ENCODE peak calls at places on chromosomes 11 and 22, in five cellular contexts. J is psoas muscle, W is cardiac muscle cell, R is GM23338, Q is aorta. K is an unnamed sample.

GRCh38 chr22:24102366-24103200 is 78.7 kb upstream of the SUSD2 start:
- DNase-seq in R (no peak), Q (peak; percentile 26), J (no peak), W (no peak), K (peak; percentile 29)

GRCh38 chr11:27282806-27283205 is 80.2 kb downstream of the CCDC34 start:
- DNase-seq in R (peak; percentile 7), J (no peak), W (peak; percentile 57), Q (peak; percentile 58), K (no peak)

GRCh38 chr22:30253205-30253852 is 6.8 kb upstream of the LIF start:
- DNase-seq in R (no peak), W (peak; percentile 60), Q (peak; percentile 82), J (peak; percentile 62), K (peak; percentile 95)

GRCh38 chr11:10770626-10771254 is 19.7 kb downstream of the CTR9 start:
- DNase-seq in R (peak; percentile 78), J (peak; percentile 41), W (peak; percentile 56), Q (no peak), K (no peak)

GRCh38 chr11:95264881-95265280 is 33.9 kb upstream of the SESN3 start:
- DNase-seq in W (no peak), Q (no peak), J (no peak), R (no peak), K (no peak)

GRCh38 chr11:67262731-67263675 is 3.3 kb upstream of the GRK2 start:
- DNase-seq in J (peak; percentile 81), Q (peak; percentile 91), W (peak; percentile 84), R (peak; percentile 91), K (peak; percentile 92)

GRCh38 chr11:111189466-111189865 is 56.1 kb upstream of the POU2AF2 start:
- DNase-seq in R (peak; percentile 10), W (no peak), J (no peak), Q (no peak), K (no peak)

GRCh38 chr11:48003926-48004325 is 23.6 kb downstream of the PTPRJ start:
- DNase-seq in R (no peak), Q (no peak), J (no peak), W (no peak), K (no peak)

GRCh38 chr22:22902247-22902962 is 14.8 kb downstream of the IGLL5 start:
- DNase-seq in W (no peak), R (no peak), Q (no peak), J (no peak), K (no peak)

GRCh38 chr11:102225689-102226562 is 91.4 kb upstream of the BIRC3 start:
- DNase-seq in W (peak; percentile 92), J (no peak), R (no peak), Q (no peak), K (no peak)

GRCh38 chr22:26592368-26593015 is 2.6 kb upstream of the TPST2 start:
- DNase-seq in J (no peak), Q (no peak), W (no peak), R (no peak), K (no peak)

GRCh38 chr22:46587492-46588278 is 32.5 kb upstream of the GRAMD4 start:
- DNase-seq in Q (peak; percentile 65), W (no peak), R (no peak), J (no peak), K (peak; percentile 84)

GRCh38 chr11:65132988-65133700 is 1.2 kb downstream of the SYVN1 start:
- DNase-seq in J (no peak), R (peak; percentile 82), W (peak; percentile 17), Q (peak; percentile 56), K (peak; percentile 90)

GRCh38 chr11:129930743-129931142 is 35.4 kb upstream of the NFRKB start:
- DNase-seq in J (no peak), W (no peak), Q (no peak), R (no peak), K (no peak)

GRCh38 chr11:26841818-26842457 is 120.1 kb upstream of the SLC5A12 start:
- DNase-seq in R (no peak), Q (no peak), J (no peak), W (peak; percentile 69), K (no peak)

GRCh38 chr22:36443198-36443770 is 38.2 kb downstream of the TXN2 start:
- DNase-seq in R (no peak), Q (no peak), J (no peak), W (no peak), K (no peak)

GRCh38 chr22:40525250-40525884 is 111.2 kb downstream of the MRTFA start:
- DNase-seq in J (peak; percentile 51), Q (peak; percentile 63), W (peak; percentile 74), R (peak; percentile 72), K (no peak)

GRCh38 chr22:49053574-49053973 is 774.1 kb downstream of the BRD1 start:
- DNase-seq in Q (no peak), W (no peak), J (no peak), R (no peak), K (no peak)

GRCh38 chr22:30247974-30248373 is 1.4 kb upstream of the LIF start:
- DNase-seq in W (no peak), R (no peak), J (no peak), Q (no peak), K (no peak)

GRCh38 chr11:17864478-17864941 is 129.9 kb downstream of the KCNC1 start:
- DNase-seq in R (peak; percentile 77), J (no peak), Q (no peak), W (no peak), K (no peak)

GRCh38 chr22:43537019-43537585 is 125.3 kb downstream of the MPPED1 start:
- DNase-seq in J (no peak), Q (no peak), W (no peak), R (no peak), K (peak; percentile 45)

GRCh38 chr11:68776442-68777235 is 25.3 kb upstream of the TESMIN start:
- DNase-seq in Q (no peak), J (no peak), R (no peak), W (no peak), K (no peak)

GRCh38 chr11:69213315-69213714 is 57.6 kb downstream of the SMIM38 start:
- DNase-seq in R (no peak), W (no peak), J (no peak), Q (no peak), K (no peak)

GRCh38 chr11:17939542-17939941 is 73.3 kb downstream of the SERGEF start:
- DNase-seq in R (no peak), Q (no peak), J (no peak), W (no peak), K (no peak)

GRCh38 chr22:46263208-46263575 is at the start of gene PKDREJ:
- DNase-seq in Q (no peak), W (no peak), J (no peak), R (no peak), K (no peak)

GRCh38 chr11:72225411-72225951 is 914 bp downstream of the INPPL1 start:
- DNase-seq in Q (no peak), R (peak; percentile 27), J (no peak), W (peak; percentile 10), K (no peak)

GRCh38 chr11:70623906-70624597 is 225.7 kb downstream of the CTTN start:
- DNase-seq in Q (no peak), R (no peak), J (no peak), W (no peak), K (no peak)

GRCh38 chr11:133526790-133527189 is 5.5 kb downstream of the OPCML start:
- DNase-seq in W (no peak), J (no peak), R (no peak), Q (no peak), K (no peak)

DNA sequence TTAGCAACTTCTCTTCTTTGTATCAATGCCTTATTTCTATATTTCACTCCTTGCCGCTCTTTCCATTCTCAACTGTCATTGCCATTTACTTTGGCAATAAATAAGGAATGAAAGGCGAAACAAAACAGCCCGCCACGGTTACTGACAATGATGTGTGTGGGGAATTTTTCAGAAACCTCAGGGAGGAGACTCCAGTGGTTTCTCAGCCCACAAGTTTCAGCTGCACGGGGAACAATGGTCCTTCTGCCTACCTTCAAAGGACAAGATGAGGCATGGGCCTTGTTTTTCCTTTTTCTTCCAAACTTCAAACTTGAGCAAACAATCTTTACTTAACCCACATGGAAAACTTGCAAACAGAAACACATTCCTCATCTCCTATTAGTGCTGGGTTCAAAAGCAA is 409.4 kb downstream of the METTL15 start:
- DNase-seq in W (no peak), Q (no peak), J (no peak), R (no peak), K (no peak)
- H3K4me1 ChIP-seq in W (no peaks in the 10 kb centered on the region), Q (no peaks in the 10 kb centered on the region), J (no peaks in the 10 kb centered on the region), R (no peaks in the 10 kb centered on the region), K (no peaks in the 10 kb centered on the region)

DNA sequence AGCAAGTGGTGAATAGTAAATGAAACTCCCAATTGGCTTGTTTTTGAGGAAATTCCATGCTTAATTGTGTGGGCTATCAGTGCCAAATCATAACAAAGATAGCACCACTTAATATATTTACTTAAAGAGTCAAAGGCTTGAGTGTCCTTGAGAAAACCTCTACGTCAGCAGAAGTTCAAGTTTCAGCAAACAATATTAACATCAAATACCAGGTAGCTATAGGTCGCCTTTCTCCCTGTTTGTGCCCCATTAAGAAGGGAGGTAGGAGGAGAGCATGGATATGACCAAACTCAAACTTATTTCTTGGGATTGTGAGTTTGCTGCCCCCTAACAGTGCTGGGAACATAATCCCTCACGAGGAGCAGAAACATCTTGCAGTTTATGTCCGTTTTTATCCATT is 105.6 kb upstream of the SYN3 start:
- DNase-seq in R (no peak), Q (no peak), W (no peak), J (no peak), K (no peak)
- H3K4me3 ChIP-seq in R (no peak overlapping the region), Q (no peak overlapping the region), W (no peak overlapping the region), J (no peak overlapping the region), K (no peak overlapping the region)

DNA sequence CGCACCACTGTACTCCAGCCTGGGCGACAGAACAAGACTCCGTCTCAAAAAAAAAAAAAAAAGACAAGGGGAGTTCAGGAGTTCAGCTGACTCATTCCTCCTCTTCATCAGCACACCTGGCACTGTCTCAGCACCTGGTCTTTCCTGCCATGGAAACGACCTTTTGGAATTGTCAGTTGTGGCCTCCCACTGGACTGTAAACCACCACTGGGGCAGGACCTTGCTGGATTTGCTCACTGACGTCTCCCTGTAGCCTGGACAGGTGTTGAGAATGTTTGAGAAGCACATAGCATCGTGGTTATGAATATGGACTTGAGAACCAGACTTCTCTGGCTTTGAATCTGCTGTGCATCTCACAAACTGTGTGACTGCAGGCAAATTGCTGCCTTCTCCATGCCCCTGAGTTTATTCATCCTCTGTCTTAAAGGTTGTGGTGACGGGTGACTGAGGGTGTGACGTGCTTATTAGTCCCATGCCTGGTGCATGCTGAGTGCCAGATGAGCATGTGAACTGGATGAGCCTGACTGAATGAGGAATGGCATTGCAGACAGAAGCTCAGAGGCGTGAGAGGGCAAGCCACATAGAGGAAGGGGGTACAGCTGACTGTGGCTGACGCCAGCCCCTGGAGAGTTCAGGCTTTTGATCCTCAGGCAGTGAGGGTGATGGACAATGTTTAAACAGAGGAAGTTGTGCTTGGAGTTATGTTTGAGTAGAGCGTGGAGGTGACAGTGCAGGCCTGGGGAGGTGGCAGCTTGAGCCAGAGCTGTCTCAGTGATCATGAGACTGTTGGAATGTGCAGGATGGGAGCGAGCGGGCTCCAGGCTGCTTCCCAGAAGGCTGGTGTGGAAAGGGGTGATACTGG is 12.7 kb downstream of the TOM1 start:
- DNase-seq in J (no peak), W (no peak), Q (no peak), R (no peak), K (no peak)
- H3K27ac ChIP-seq in J (peak overlapping the region; percentile 95), W (peak overlapping the region; percentile 87), Q (peak overlapping the region; percentile 49), R (no peak overlapping the region), K (peak overlapping the region; percentile 86)

GRCh38 chr11:3939651-3940190 is 84.3 kb downstream of the STIM1 start:
- DNase-seq in J (no peak), R (no peak), Q (no peak), W (peak; percentile 72), K (no peak)

GRCh38 chr11:3942160-3942955 is 86.9 kb downstream of the STIM1 start:
- DNase-seq in J (no peak), W (no peak), Q (no peak), R (no peak), K (no peak)

GRCh38 chr11:3944198-3944597 is 88.7 kb downstream of the STIM1 start:
- DNase-seq in R (no peak), Q (peak; percentile 53), J (peak; percentile 31), W (peak; percentile 44), K (no peak)

GRCh38 chr11:3946445-3947017 is 91.1 kb downstream of the STIM1 start:
- DNase-seq in Q (no peak), R (no peak), J (no peak), W (no peak), K (no peak)

GRCh38 chr11:3942956-3943497 is 87.6 kb downstream of the STIM1 start:
- DNase-seq in J (no peak), R (no peak), W (peak; percentile 68), Q (no peak), K (no peak)
- H3K4me1 ChIP-seq in J (peaks cover 78% of the 10 kb centered on the region), R (no peaks in the 10 kb centered on the region), W (peaks cover 24% of the 10 kb centered on the region), Q (peaks cover 7% of the 10 kb centered on the region), K (no peaks in the 10 kb centered on the region)

K was measured in kidney.